ENCODE peak calls at places on chromosomes 4 and X, in seven cellular contexts. M is neural progenitor cell, P is mesothelial cell of epicardium, B is fibroblast of the aortic adventitia, R is astrocyte, F is foreskin keratinocyte, N is RWPE1. X is an unnamed sample.

GRCh38 chr4:186566068-186566467 is 10.7 kb upstream of the MTNR1A start:
- DNase-seq in M (no peak), P (no peak), B (no peak), R (no peak), F (no peak), N (no peak), X (no peak)

GRCh38 chrX:130118941-130119640 is 8.8 kb upstream of the ELF4 start:
- DNase-seq in M (no peak), P (no peak), B (peak), R (peak), F (no peak), N (no peak), X (no peak)

GRCh38 chr4:142579483-142579882 is 266.6 kb downstream of the INPP4B start:
- DNase-seq in M (peak), P (no peak), B (no peak), R (no peak), F (no peak), N (no peak), X (no peak)

GRCh38 chr4:61079976-61080375 is 120.2 kb upstream of the ADGRL3 start:
- DNase-seq in M (no peak), P (no peak), B (no peak), R (peak), F (peak), N (no peak), X (no peak)

GRCh38 chr4:52095374-52095773 is 44.3 kb downstream of the SPATA18 start:
- DNase-seq in M (no peak), P (no peak), B (no peak), R (no peak), F (no peak), N (no peak), X (no peak)

GRCh38 chrX:46180258-46180687 is 364.9 kb downstream of the ZNF674 start:
- DNase-seq in M (peak), P (no peak), B (peak), R (peak), F (peak), N (no peak), X (no peak)

GRCh38 chrX:151789179-151789800 is 54.7 kb downstream of the CNGA2 start:
- DNase-seq in M (no peak), P (no peak), B (peak), R (peak), F (no peak), N (peak), X (no peak)

GRCh38 chrX:120647127-120647526 is 17.3 kb upstream of the C1GALT1C1 start:
- DNase-seq in M (no peak), P (no peak), B (no peak), R (no peak), F (no peak), N (no peak), X (no peak)

GRCh38 chr4:122503214-122503613 is 46.7 kb upstream of the IL2 start:
- DNase-seq in M (no peak), P (no peak), B (peak), R (no peak), F (no peak), N (no peak), X (no peak)

GRCh38 chr4:185408432-185408831 is 11.8 kb downstream of the ANKRD37 start:
- DNase-seq in M (no peak), P (no peak), B (no peak), R (no peak), F (no peak), N (no peak), X (no peak)

GRCh38 chr4:144645102-144645469 is 870 bp upstream of the HHIP start:
- DNase-seq in M (peak), P (no peak), B (peak), R (no peak), F (no peak), N (no peak), X (peak)

GRCh38 chr4:135120190-135120589 is 918.6 kb upstream of the PABPC4L start:
- DNase-seq in M (no peak), P (no peak), B (peak), R (no peak), F (no peak), N (no peak), X (no peak)

GRCh38 chr4:25100156-25100555 is 60.1 kb downstream of the SEPSECS start:
- DNase-seq in M (no peak), P (no peak), B (peak), R (peak), F (no peak), N (no peak), X (no peak)

GRCh38 chr4:111788046-111788642 is 357.1 kb upstream of the FAM241A start:
- DNase-seq in M (peak), P (peak), B (no peak), R (no peak), F (no peak), N (no peak), X (no peak)

GRCh38 chr4:75391489-75392166 is 122.6 kb downstream of the RCHY1 start:
- DNase-seq in M (peak), P (no peak), B (no peak), R (no peak), F (no peak), N (no peak), X (no peak)

GRCh38 chrX:73262991-73263390 is 48.3 kb upstream of the NAP1L2 start:
- DNase-seq in M (peak), P (no peak), B (peak), R (no peak), F (peak), N (no peak), X (no peak)

GRCh38 chrX:2685886-2686285 is 5.2 kb upstream of the CD99 start:
- DNase-seq in M (no peak), P (no peak), B (no peak), R (no peak), F (no peak), N (no peak), X (no peak)

GRCh38 chr4:173529505-173530325 is at the start of gene HAND2:
- DNase-seq in M (peak), P (peak), B (peak), R (no peak), F (peak), N (no peak), X (no peak)

GRCh38 chr4:33184684-33185083 is 2464.5 kb downstream of the PCDH7 start:
- DNase-seq in M (no peak), P (no peak), B (no peak), R (no peak), F (no peak), N (no peak), X (no peak)

GRCh38 chr4:26619784-26620183 is 35.9 kb downstream of the TBC1D19 start:
- DNase-seq in M (no peak), P (no peak), B (peak), R (peak), F (peak), N (peak), X (no peak)

DNA sequence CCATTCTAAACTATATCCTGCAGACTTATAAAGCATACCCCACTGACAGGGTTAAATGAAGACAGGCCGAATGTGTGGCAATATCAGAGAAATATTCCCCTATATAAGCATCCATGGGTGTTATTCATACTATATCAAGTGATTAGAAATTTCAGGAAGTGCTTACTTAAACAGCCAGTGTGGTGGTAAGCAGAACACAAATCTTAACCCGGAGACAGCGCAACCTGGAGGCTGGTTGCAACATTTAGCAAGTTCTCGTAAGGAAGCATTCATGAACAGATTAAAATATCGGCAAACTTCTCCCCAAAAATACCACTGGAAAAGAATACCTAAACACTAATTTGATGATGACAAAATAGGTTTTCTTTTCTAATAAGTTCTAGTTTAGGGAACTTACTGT is 261.2 kb downstream of the CBLL2 start:
- DNase-seq in M (peak), P (no peak), B (no peak), R (no peak), F (no peak), N (no peak), X (no peak)
- TF ChIP-seq CTCF in M (peak), P (no peak), B (no peak), R (no peak), F (no peak), N (no peak), X (no peak)

GRCh38 chr4:85778809-85779124 is 303.8 kb downstream of the ARHGAP24 start:
- DNase-seq in M (no peak), P (no peak), B (peak), R (no peak), F (no peak), N (no peak), X (no peak)
- TF ChIP-seq CTCF in M (no peak), P (no peak), B (no peak), R (no peak), F (no peak), N (no peak), X (no peak)

GRCh38 chr4:14446904-14447303 is 555.4 kb upstream of the CPEB2 start:
- DNase-seq in M (no peak), P (no peak), B (no peak), R (no peak), F (no peak), N (no peak), X (no peak)

GRCh38 chr4:14446311-14446710 is 556.0 kb upstream of the CPEB2 start:
- DNase-seq in M (no peak), P (no peak), B (no peak), R (peak), F (peak), N (peak), X (no peak)

GRCh38 chr4:14445882-14446281 is 556.4 kb upstream of the CPEB2 start:
- DNase-seq in M (no peak), P (no peak), B (no peak), R (no peak), F (peak), N (peak), X (no peak)

GRCh38 chr4:14441550-14441949 is 560.7 kb upstream of the CPEB2 start:
- DNase-seq in M (peak), P (no peak), B (no peak), R (no peak), F (no peak), N (no peak), X (no peak)
- TF ChIP-seq CTCF in M (no peak), P (no peak), B (no peak), R (no peak), F (no peak), N (no peak), X (no peak)

GRCh38 chr4:139750099-139750498 is 84.5 kb downstream of the MGST2 start:
- DNase-seq in M (no peak), P (no peak), B (no peak), R (no peak), F (no peak), N (no peak), X (no peak)
- TF ChIP-seq CTCF in M (no peak), P (no peak), B (no peak), R (no peak), F (no peak), N (no peak), X (no peak)

GRCh38 chr4:169256101-169256612 is 14.6 kb downstream of the SH3RF1 start:
- DNase-seq in M (no peak), P (no peak), B (no peak), R (no peak), F (no peak), N (no peak), X (no peak)

GRCh38 chr4:169256856-169257756 is 13.7 kb downstream of the SH3RF1 start:
- DNase-seq in M (no peak), P (no peak), B (no peak), R (no peak), F (no peak), N (no peak), X (no peak)

GRCh38 chr4:169263791-169264392 is 6.9 kb downstream of the SH3RF1 start:
- DNase-seq in M (no peak), P (no peak), B (no peak), R (no peak), F (no peak), N (no peak), X (no peak)

GRCh38 chr4:169266081-169266480 is 4.7 kb downstream of the SH3RF1 start:
- DNase-seq in M (no peak), P (no peak), B (no peak), R (no peak), F (no peak), N (no peak), X (no peak)

GRCh38 chr4:169260217-169260866 is 10.4 kb downstream of the SH3RF1 start:
- DNase-seq in M (peak), P (no peak), B (no peak), R (no peak), F (no peak), N (no peak), X (no peak)
- TF ChIP-seq CTCF in M (no peak), P (no peak), B (no peak), R (no peak), F (peak), N (no peak), X (no peak)

GRCh38 chrX:123203772-123204171 is 19.7 kb downstream of the GRIA3 start:
- DNase-seq in M (no peak), P (no peak), B (no peak), R (no peak), F (no peak), N (no peak), X (no peak)
- TF ChIP-seq CTCF in M (peak), P (peak), B (no peak), R (no peak), F (no peak), N (no peak), X (no peak)

GRCh38 chrX:42973321-42973720 is 195.4 kb upstream of the PPP1R2C start:
- DNase-seq in M (no peak), P (no peak), B (no peak), R (no peak), F (no peak), N (no peak), X (no peak)

GRCh38 chrX:42978655-42979379 is 200.9 kb upstream of the PPP1R2C start:
- DNase-seq in M (no peak), P (no peak), B (no peak), R (peak), F (peak), N (no peak), X (no peak)

GRCh38 chrX:42975906-42976305 is 197.9 kb upstream of the PPP1R2C start:
- DNase-seq in M (no peak), P (no peak), B (no peak), R (no peak), F (no peak), N (no peak), X (no peak)

GRCh38 chrX:42976729-42977366 is 198.9 kb upstream of the PPP1R2C start:
- DNase-seq in M (no peak), P (no peak), B (peak), R (peak), F (peak), N (no peak), X (no peak)
- TF ChIP-seq CTCF in M (no peak), P (no peak), B (no peak), R (no peak), F (peak), N (no peak), X (no peak)

X was measured in activated B cell treated with CpG ODN at 0.5 μM for 24 hours.